ENCODE peak calls at places on chromosomes 4 and X, in seven cellular contexts. C is uterus, D is HL-60, T is right atrium auricular region, R is cardiac muscle cell, K is HCT116, S is suprapubic skin. N is an unnamed sample.
A peak's percentile ranks its signal among the peaks of the same experiment; 100 is the strongest.

GRCh38 chrX:123814343-123814742 is 45.5 kb upstream of the XIAP start:
- DNase-seq in R (no peak), S (no peak), D (no peak), C (no peak), T (no peak), K (no peak), N (no peak)

GRCh38 chr4:110195561-110196205 is 2.7 kb downstream of the ELOVL6 start:
- DNase-seq in R (no peak), S (no peak), D (no peak), T (no peak), C (no peak), K (no peak), N (no peak)

GRCh38 chr4:20813698-20814097 is 113.4 kb downstream of the PACRGL start:
- DNase-seq in R (no peak), S (no peak), K (no peak), T (no peak), D (no peak), C (no peak), N (no peak)

GRCh38 chr4:91958651-91959050 is 345.1 kb upstream of the GRID2 start:
- DNase-seq in T (no peak), D (no peak), S (no peak), R (no peak), C (no peak), K (no peak), N (no peak)

GRCh38 chr4:38710053-38710452 is 46.1 kb downstream of the KLF3 start:
- DNase-seq in K (no peak), R (no peak), D (no peak), T (no peak), S (no peak), C (no peak), N (no peak)

GRCh38 chr4:74244049-74244448 is 64.2 kb upstream of the EPGN start:
- DNase-seq in D (no peak), R (no peak), T (no peak), C (no peak), K (no peak), S (no peak), N (no peak)

GRCh38 chr4:125115941-125116340 is 198.8 kb upstream of the FAT4 start:
- DNase-seq in C (no peak), R (no peak), S (no peak), K (no peak), T (no peak), D (no peak), N (no peak)

GRCh38 chr4:156029691-156030090 is 76.0 kb upstream of the CTSO start:
- DNase-seq in R (no peak), T (no peak), C (no peak), K (no peak), S (no peak), D (no peak), N (no peak)

GRCh38 chrX:80751456-80751855 is 58.2 kb downstream of the BRWD3 start:
- DNase-seq in R (no peak), D (no peak), T (no peak), S (no peak), C (no peak), K (no peak), N (no peak)

GRCh38 chrX:130725519-130725918 is 177.5 kb downstream of the ENOX2 start:
- DNase-seq in T (no peak), C (no peak), S (no peak), R (no peak), D (no peak), K (no peak), N (no peak)

GRCh38 chr4:169338246-169338645 is 67.5 kb upstream of the SH3RF1 start:
- DNase-seq in D (no peak), C (no peak), R (no peak), K (no peak), T (no peak), S (no peak), N (no peak)

GRCh38 chrX:138745215-138745614 is 33.7 kb upstream of the FGF13 start:
- DNase-seq in C (peak; percentile 15), D (peak; percentile 32), K (no peak), S (no peak), T (no peak), R (peak; percentile 75), N (no peak)

GRCh38 chr4:10180603-10180926 is 64.0 kb upstream of the WDR1 start:
- DNase-seq in R (no peak), C (no peak), S (no peak), D (peak; percentile 11), T (no peak), K (no peak), N (no peak)

GRCh38 chr4:658681-659667 is 15.1 kb downstream of the ATP5ME start:
- DNase-seq in S (no peak), C (no peak), T (no peak), D (no peak), K (no peak), R (no peak), N (peak; percentile 47)

GRCh38 chrX:45322382-45322781 is 121.7 kb upstream of the DIPK2B start:
- DNase-seq in D (peak; percentile 34), K (peak; percentile 51), R (peak; percentile 35), C (peak; percentile 58), T (no peak), S (no peak), N (no peak)

GRCh38 chr4:156362581-156362980 is 408.9 kb upstream of the CTSO start:
- DNase-seq in T (no peak), R (no peak), K (no peak), D (no peak), S (no peak), C (no peak), N (no peak)

GRCh38 chr4:123083612-123084011 is 161.2 kb upstream of the NUDT6 start:
- DNase-seq in C (no peak), T (no peak), K (no peak), R (no peak), S (no peak), D (no peak), N (no peak)

GRCh38 chr4:13860126-13860525 is 232.6 kb upstream of the BOD1L1 start:
- DNase-seq in D (no peak), C (no peak), R (no peak), T (no peak), S (no peak), K (no peak), N (no peak)

GRCh38 chr4:84493092-84493850 is 5.8 kb downstream of the NKX6-1 start:
- DNase-seq in S (no peak), T (no peak), D (no peak), R (peak; percentile 64), K (no peak), C (no peak), N (no peak)

GRCh38 chr4:130486186-130486585 is 1390.2 kb downstream of the C4orf33 start:
- DNase-seq in C (no peak), S (no peak), T (no peak), R (peak; percentile 4), K (no peak), D (no peak), N (no peak)

GRCh38 chrX:130443883-130444282 is 42.1 kb downstream of the RBMX2 start:
- DNase-seq in K (no peak), S (no peak), C (no peak), R (no peak), D (no peak), T (no peak), N (no peak)

GRCh38 chr4:112897548-112897947 is 151.9 kb upstream of the ANK2 start:
- DNase-seq in D (no peak), C (no peak), T (no peak), K (no peak), S (no peak), R (peak; percentile 8), N (no peak)
- TF ChIP-seq CTCF in D (no peak), C (no peak), T (no peak), K (no peak), S (no peak), R (no peak), N (no peak)

DNA sequence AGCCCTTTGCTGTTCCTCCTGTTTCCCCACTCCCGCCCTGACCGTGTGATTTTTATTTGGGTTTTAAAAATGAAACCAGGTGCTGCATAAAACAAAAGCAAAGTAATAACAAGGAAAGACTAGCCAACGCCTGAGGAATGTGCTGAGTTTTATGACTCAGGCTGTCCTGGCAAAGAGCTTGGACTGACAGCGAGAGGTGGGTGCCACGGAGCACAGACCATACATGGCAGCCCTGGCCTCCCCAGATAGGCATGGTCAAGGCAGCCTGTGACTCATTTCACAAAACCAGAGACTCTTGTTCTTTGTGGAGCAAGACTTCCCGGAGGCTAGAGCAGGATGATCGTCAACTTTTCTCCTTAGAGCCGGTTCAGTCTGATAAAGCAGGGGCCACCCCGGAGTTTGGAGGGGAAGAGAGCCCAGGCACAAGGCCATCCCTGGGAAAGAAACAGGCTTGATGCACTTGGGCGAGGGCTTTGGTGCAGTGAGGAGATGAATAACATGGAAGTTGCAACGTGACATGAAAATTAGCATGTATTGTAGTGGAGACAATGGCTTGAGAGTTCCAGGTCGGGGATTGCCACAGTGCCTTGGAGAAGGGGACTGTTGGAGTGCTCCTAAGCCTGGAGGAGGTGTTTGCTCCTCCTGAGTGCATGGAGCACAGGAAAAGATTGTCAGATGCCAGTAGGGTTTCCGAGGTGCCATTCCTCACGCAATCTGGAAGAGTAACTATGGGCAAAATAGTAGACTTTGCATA is 54.8 kb downstream of the C4orf51 start:
- DNase-seq in R (no peak), T (peak; percentile 90), C (peak; percentile 91), K (no peak), D (no peak), S (no peak), N (peak; percentile 97)
- H3K27ac ChIP-seq in R (no peak overlapping the region), T (peak overlapping the region; percentile 99), C (peak overlapping the region; percentile 94), K (peak overlapping the region; percentile 4), D (no peak overlapping the region), S (peak overlapping the region; percentile 97), N (peak overlapping the region; percentile 99)

DNA sequence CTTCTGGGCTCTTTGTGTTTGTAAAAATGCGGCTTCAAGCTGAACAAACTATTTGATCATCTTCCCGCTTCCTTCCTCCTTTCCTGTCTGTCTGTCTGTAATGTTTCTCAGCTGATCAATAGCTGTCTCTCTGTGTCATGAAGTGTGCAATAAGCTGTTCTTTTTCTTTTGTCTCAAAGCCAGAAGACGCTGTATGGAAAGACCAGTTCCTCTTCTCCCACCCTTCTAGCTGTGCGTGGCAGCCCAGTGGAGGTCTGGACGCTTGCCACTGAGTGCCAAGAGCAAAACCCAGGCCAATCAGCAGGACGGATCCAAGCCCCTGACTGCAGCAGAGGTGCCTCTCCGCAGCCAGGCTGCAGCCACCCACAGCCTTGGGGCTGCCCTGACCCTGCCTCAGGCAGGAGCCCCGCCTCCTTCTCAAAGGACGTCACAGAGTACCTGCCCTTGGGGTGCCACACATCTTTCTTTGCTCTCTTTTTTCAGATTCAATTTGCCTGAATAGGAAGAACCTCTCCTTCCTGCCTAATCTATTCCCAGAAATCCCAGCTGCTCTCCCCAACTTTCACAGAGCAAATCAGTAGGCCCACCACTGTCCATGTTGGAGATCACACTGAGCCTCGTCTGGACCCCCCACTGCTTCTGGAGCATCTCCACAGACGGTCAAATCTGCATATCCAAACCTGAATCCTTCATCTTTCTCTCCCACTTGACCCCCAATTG is 59.1 kb downstream of the MAML3 start:
- DNase-seq in T (peak; percentile 72), C (no peak), D (peak; percentile 92), R (no peak), S (peak; percentile 85), K (no peak), N (no peak)
- H3K4me3 ChIP-seq in T (no peak overlapping the region), C (no peak overlapping the region), D (peak overlapping the region; percentile 3), R (no peak overlapping the region), S (peak overlapping the region; percentile 7), K (no peak overlapping the region), N (no peak overlapping the region)

DNA sequence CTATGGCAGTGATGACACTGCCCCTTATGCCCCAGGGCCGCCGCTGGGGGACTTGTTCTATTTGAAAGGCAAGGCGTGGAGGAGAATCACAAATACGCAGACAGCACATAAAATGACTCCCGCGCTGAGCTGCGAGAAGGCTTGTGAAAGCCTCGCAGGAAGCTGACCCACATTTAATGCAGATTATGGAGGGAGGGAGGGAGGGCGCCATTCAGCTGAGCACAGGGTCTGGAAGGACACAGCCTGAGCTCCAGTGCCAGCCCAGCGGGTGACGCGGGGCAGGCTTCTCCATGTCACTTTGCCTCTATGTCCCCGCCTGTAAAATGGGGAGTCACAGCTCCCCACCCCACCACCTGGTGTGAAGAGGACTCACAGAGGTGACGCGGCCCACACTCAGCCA is 14.3 kb downstream of the ABLIM2 start:
- DNase-seq in K (no peak), S (no peak), D (no peak), T (no peak), C (no peak), R (no peak), N (no peak)
- TF ChIP-seq CTCF in K (no peak), S (no peak), D (no peak), T (no peak), C (no peak), R (no peak), N (no peak)